ENCODE peak calls at places on chromosomes 16 and 17, in four cellular contexts. C is K562, E is SK-N-SH, R is HL-60. D is an unnamed sample.

GRCh38 chr16:17416461-17417221 is 54.1 kb downstream of the XYLT1 start:
- DNase-seq in C (no peak), E (peak; percentile 32), R (peak; percentile 90), D (peak; percentile 76)

GRCh38 chr16:12449795-12450194 is 353.9 kb downstream of the CPPED1 start:
- DNase-seq in C (no peak), R (no peak), E (no peak), D (no peak)

GRCh38 chr16:4744758-4745569 is 10.6 kb downstream of the DNAAF8 start:
- DNase-seq in C (peak; percentile 73), E (peak; percentile 41), R (no peak), D (no peak)

GRCh38 chr17:57881783-57882291 is 32.0 kb upstream of the MRPS23 start:
- DNase-seq in C (no peak), E (no peak), R (no peak), D (no peak)

GRCh38 chr16:83924686-83925085 is 25.8 kb downstream of the MLYCD start:
- DNase-seq in E (peak; percentile 9), C (no peak), R (no peak), D (no peak)

GRCh38 chr17:43874293-43874692 is 27.3 kb downstream of the CD300LG start:
- DNase-seq in E (no peak), C (no peak), R (no peak), D (no peak)

GRCh38 chr17:82385559-82386255 is 14.1 kb downstream of the UTS2R start:
- DNase-seq in E (no peak), C (no peak), R (no peak), D (no peak)

GRCh38 chr16:84110527-84110926 is 6.2 kb downstream of the MBTPS1 start:
- DNase-seq in E (no peak), C (no peak), R (no peak), D (no peak)

GRCh38 chr17:39938140-39938869 is 10.8 kb downstream of the LRRC3C start:
- DNase-seq in R (no peak), E (no peak), C (no peak), D (no peak)

GRCh38 chr16:21626659-21627277 is 25.6 kb downstream of the IGSF6 start:
- DNase-seq in R (peak; percentile 94), E (peak; percentile 83), C (no peak), D (no peak)

GRCh38 chr17:50934672-50935200 is 68.6 kb upstream of the TOB1 start:
- DNase-seq in E (no peak), C (peak; percentile 60), R (no peak), D (no peak)

GRCh38 chr16:48607056-48607825 is 2.7 kb downstream of the N4BP1 start:
- DNase-seq in R (peak; percentile 44), E (no peak), C (no peak), D (no peak)

GRCh38 chr16:18827890-18828289 is 26.5 kb upstream of the ARL6IP1 start:
- DNase-seq in C (peak; percentile 24), R (no peak), E (no peak), D (no peak)

GRCh38 chr17:57521606-57522435 is 223.3 kb downstream of the CCDC182 start:
- DNase-seq in R (no peak), E (no peak), C (no peak), D (no peak)

GRCh38 chr16:82628741-82629140 is 2.0 kb downstream of the CDH13 start:
- DNase-seq in R (no peak), C (no peak), E (no peak), D (no peak)

GRCh38 chr16:46859719-46860152 is 24.4 kb upstream of the GPT2 start:
- DNase-seq in C (peak; percentile 32), E (no peak), R (no peak), D (no peak)

GRCh38 chr17:36885761-36886365 is 51.4 kb upstream of the LHX1 start:
- DNase-seq in C (no peak), E (no peak), R (no peak), D (no peak)

GRCh38 chr16:6682142-6682811 is 650.4 kb upstream of the RBFOX1 start:
- DNase-seq in R (peak; percentile 33), E (peak; percentile 53), C (peak; percentile 70), D (peak; percentile 5)

GRCh38 chr16:2027024-2028010 is 615 bp downstream of the NHERF2 start:
- DNase-seq in R (no peak), C (peak; percentile 66), E (peak; percentile 72), D (no peak)

GRCh38 chr17:45371414-45372324 is 54.8 kb upstream of the MAP3K14 start:
- DNase-seq in C (no peak), R (no peak), E (peak; percentile 78), D (no peak)

GRCh38 chr17:44543213-44543904 is 13.9 kb upstream of the FZD2 start:
- DNase-seq in E (no peak), C (no peak), R (no peak), D (no peak)

GRCh38 chr17:64259922-64260321 is 3.1 kb downstream of the TEX2 start:
- DNase-seq in R (peak; percentile 35), E (no peak), C (no peak), D (no peak)

GRCh38 chr17:19709841-19710240 is 6.5 kb downstream of the SLC47A2 start:
- DNase-seq in R (no peak), C (no peak), E (no peak), D (no peak)

GRCh38 chr17:45264430-45264829 is 2.5 kb upstream of the SPATA32 start:
- DNase-seq in E (no peak), C (no peak), R (no peak), D (no peak)

GRCh38 chr16:69709456-69710084 is 16.8 kb downstream of the NQO1 start:
- DNase-seq in E (peak; percentile 59), R (peak; percentile 33), C (peak; percentile 40), D (no peak)

GRCh38 chr17:61289408-61290385 is 109.9 kb upstream of the TBX2 start:
- DNase-seq in C (no peak), E (peak; percentile 43), R (no peak), D (no peak)
- TF ChIP-seq POLR2AphosphoS5 in C (no peak), E (no peak), R (no peak), D (no peak)

GRCh38 chr16:89052191-89052787 is 41.4 kb upstream of the ACSF3 start:
- DNase-seq in R (no peak), E (peak; percentile 71), C (no peak), D (no peak)

GRCh38 chr16:89054261-89054661 is 39.4 kb upstream of the ACSF3 start:
- DNase-seq in R (no peak), E (no peak), C (no peak), D (no peak)

GRCh38 chr16:89051521-89052166 is 42.0 kb upstream of the ACSF3 start:
- DNase-seq in R (no peak), E (peak; percentile 71), C (no peak), D (no peak)

GRCh38 chr16:89053725-89054029 is 40.0 kb upstream of the ACSF3 start:
- DNase-seq in R (no peak), E (no peak), C (no peak), D (no peak)

GRCh38 chr16:89052824-89053724 is 40.6 kb upstream of the ACSF3 start:
- DNase-seq in C (peak; percentile 76), E (peak; percentile 90), R (peak; percentile 33), D (no peak)
- TF ChIP-seq POLR2AphosphoS5 in C (no peak), E (peak; percentile 25), R (no peak), D (no peak)

GRCh38 chr17:18016426-18016825 is 22.5 kb downstream of the ATPAF2 start:
- DNase-seq in R (no peak), E (no peak), C (no peak), D (no peak)

GRCh38 chr17:18020971-18021370 is 18.0 kb downstream of the ATPAF2 start:
- DNase-seq in R (no peak), C (no peak), E (no peak), D (no peak)

GRCh38 chr17:18018411-18018921 is 20.5 kb downstream of the ATPAF2 start:
- DNase-seq in R (no peak), E (no peak), C (no peak), D (no peak)

GRCh38 chr17:18015603-18016002 is 23.4 kb downstream of the ATPAF2 start:
- DNase-seq in C (no peak), R (no peak), E (no peak), D (no peak)

DNA sequence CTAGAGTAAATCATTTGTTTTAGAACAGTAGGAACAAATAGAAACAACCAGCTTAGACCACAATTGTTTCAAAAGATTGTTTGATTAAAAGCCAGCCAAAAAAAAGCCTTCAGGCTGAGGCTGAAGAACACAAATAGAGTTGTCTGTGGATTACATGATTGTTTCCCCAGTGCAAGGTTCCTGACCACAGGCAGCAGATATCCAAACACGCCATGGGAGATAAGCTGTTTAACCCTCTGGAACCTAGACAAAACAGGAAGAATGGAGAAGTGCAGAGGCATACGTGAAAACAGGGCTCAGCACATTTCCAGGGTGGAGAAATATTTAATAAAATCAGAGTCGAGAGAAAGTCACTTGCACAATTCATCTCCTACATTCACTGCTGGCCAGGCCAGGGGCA is 21.0 kb downstream of the ATPAF2 start:
- DNase-seq in E (peak; percentile 57), R (no peak), C (no peak), D (no peak)
- TF ChIP-seq POLR2AphosphoS5 in E (no peak), R (no peak), C (no peak), D (no peak)

GRCh38 chr17:6480325-6480675 is 36.0 kb downstream of the PIMREG start:
- DNase-seq in E (no peak), R (no peak), C (no peak), D (no peak)
- TF ChIP-seq POLR2AphosphoS5 in E (no peak), R (no peak), C (no peak), D (no peak)

GRCh38 chr17:77324227-77324626 is 183.5 kb downstream of the SEC14L1 start:
- DNase-seq in C (no peak), R (no peak), E (peak; percentile 24), D (no peak)

GRCh38 chr17:77322284-77322533 is 181.4 kb downstream of the SEC14L1 start:
- DNase-seq in E (no peak), C (no peak), R (no peak), D (no peak)

GRCh38 chr17:77322534-77323412 is 182.0 kb downstream of the SEC14L1 start:
- DNase-seq in E (peak; percentile 76), C (peak; percentile 62), R (peak; percentile 71), D (peak; percentile 26)

GRCh38 chr17:77325537-77325825 is 184.7 kb downstream of the SEC14L1 start:
- DNase-seq in C (no peak), E (peak; percentile 32), R (no peak), D (no peak)

DNA sequence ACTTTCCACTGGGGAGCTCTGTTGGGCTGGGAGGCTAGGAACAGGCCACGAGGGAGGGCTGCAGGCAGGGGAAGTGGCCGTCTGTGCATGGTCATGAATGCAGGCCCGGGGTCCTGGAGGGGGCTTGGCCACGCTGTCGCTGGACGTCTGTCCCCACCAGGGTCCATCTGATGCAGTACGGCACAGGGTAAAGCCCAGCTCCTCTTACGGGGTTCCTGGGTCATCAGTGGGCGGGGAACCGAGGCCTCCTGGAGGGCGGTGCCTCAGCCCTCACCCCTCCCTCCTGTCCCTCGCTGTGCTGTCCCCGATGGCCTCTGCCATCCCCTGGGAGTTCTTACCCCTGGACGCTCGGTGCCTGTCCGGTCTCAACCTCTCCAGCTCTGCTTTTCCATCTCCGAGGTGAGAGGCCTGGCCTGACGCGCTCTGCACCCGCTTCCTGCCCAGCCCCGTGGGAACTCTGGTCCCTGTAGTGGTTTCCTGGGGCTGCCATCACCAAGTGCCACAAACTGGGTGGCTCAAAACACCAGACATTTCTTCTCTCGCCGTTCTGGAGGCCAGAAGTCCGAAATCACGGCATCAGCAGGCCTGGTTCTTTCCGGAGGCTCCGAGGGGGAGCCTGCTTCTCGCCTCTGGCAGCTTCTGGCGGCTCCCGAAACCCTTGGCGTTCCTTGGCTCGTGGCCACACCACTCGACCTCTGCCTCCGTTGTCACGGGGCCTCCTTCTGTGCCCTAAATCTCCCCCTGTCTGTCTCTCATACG is 182.8 kb downstream of the SEC14L1 start:
- DNase-seq in E (peak; percentile 61), R (no peak), C (peak; percentile 78), D (no peak)
- TF ChIP-seq POLR2AphosphoS5 in E (no peak), R (no peak), C (no peak), D (peak; percentile 13)

GRCh38 chr16:74903095-74903494 is 81.8 kb downstream of the WDR59 start:
- DNase-seq in C (no peak), E (no peak), R (no peak), D (no peak)
- TF ChIP-seq POLR2AphosphoS5 in C (no peak), E (no peak), R (no peak), D (no peak)

GRCh38 chr17:61139219-61139618 is 260.4 kb upstream of the TBX2 start:
- DNase-seq in E (no peak), R (peak; percentile 88), C (no peak), D (peak; percentile 36)
- TF ChIP-seq POLR2AphosphoS5 in E (peak; percentile 47), R (peak; percentile 69), C (no peak), D (no peak)